ENCODE peak calls at places on chromosomes 11 and 22, in seven cellular contexts. One of them, this sample, is unnamed.

GRCh38 chr11:76803023-76803422 is 19.9 kb downstream of the TSKU start:
- DNase-seq in SJSA1: no peak
- DNase-seq in sciatic nerve: no peak
- DNase-seq in activated naive CD8-positive, alpha-beta T cell treated with anti-CD3 and anti-CD28 coated beads, Interleukin-2, amount 10 ng/mL, durations not matched to agents 7 days and 5 days: no peak
- DNase-seq in naive thymus-derived CD8-positive, alpha-beta T cell: no peak
- DNase-seq in GF-D8: no peak
- DNase-seq in stimulated activated CD4-positive, alpha-beta T cell treated with anti-CD3 and anti-CD28 coated beads, TNF-alpha, amount 100 ng/mL, for 1 hour: no peak
- DNase-seq in this sample: no peak

GRCh38 chr11:77197626-77198320 is 69.7 kb downstream of the MYO7A start:
- DNase-seq in SJSA1: no peak
- DNase-seq in sciatic nerve: no peak
- DNase-seq in activated naive CD8-positive, alpha-beta T cell treated with anti-CD3 and anti-CD28 coated beads, Interleukin-2, amount 10 ng/mL, durations not matched to agents 7 days and 5 days: peak
- DNase-seq in naive thymus-derived CD8-positive, alpha-beta T cell: peak
- DNase-seq in GF-D8: no peak
- DNase-seq in stimulated activated CD4-positive, alpha-beta T cell treated with anti-CD3 and anti-CD28 coated beads, TNF-alpha, amount 100 ng/mL, for 1 hour: no peak
- DNase-seq in this sample: no peak

GRCh38 chr22:33083212-33083611 is 25.0 kb upstream of the SYN3 start:
- DNase-seq in SJSA1: no peak
- DNase-seq in sciatic nerve: no peak
- DNase-seq in activated naive CD8-positive, alpha-beta T cell treated with anti-CD3 and anti-CD28 coated beads, Interleukin-2, amount 10 ng/mL, durations not matched to agents 7 days and 5 days: no peak
- DNase-seq in naive thymus-derived CD8-positive, alpha-beta T cell: no peak
- DNase-seq in GF-D8: no peak
- DNase-seq in stimulated activated CD4-positive, alpha-beta T cell treated with anti-CD3 and anti-CD28 coated beads, TNF-alpha, amount 100 ng/mL, for 1 hour: no peak
- DNase-seq in this sample: no peak

GRCh38 chr22:31148953-31149627 is 8.8 kb upstream of the PLA2G3 start:
- DNase-seq in SJSA1: peak
- DNase-seq in sciatic nerve: peak
- DNase-seq in activated naive CD8-positive, alpha-beta T cell treated with anti-CD3 and anti-CD28 coated beads, Interleukin-2, amount 10 ng/mL, durations not matched to agents 7 days and 5 days: peak
- DNase-seq in naive thymus-derived CD8-positive, alpha-beta T cell: no peak
- DNase-seq in GF-D8: peak
- DNase-seq in stimulated activated CD4-positive, alpha-beta T cell treated with anti-CD3 and anti-CD28 coated beads, TNF-alpha, amount 100 ng/mL, for 1 hour: no peak
- DNase-seq in this sample: no peak

GRCh38 chr11:40104941-40105550 is 1354.4 kb downstream of the LRRC4C start:
- DNase-seq in SJSA1: no peak
- DNase-seq in sciatic nerve: no peak
- DNase-seq in activated naive CD8-positive, alpha-beta T cell treated with anti-CD3 and anti-CD28 coated beads, Interleukin-2, amount 10 ng/mL, durations not matched to agents 7 days and 5 days: no peak
- DNase-seq in naive thymus-derived CD8-positive, alpha-beta T cell: no peak
- DNase-seq in GF-D8: no peak
- DNase-seq in stimulated activated CD4-positive, alpha-beta T cell treated with anti-CD3 and anti-CD28 coated beads, TNF-alpha, amount 100 ng/mL, for 1 hour: no peak
- DNase-seq in this sample: no peak

GRCh38 chr11:126485021-126485781 is 129.7 kb downstream of the ST3GAL4 start:
- DNase-seq in SJSA1: no peak
- DNase-seq in sciatic nerve: peak
- DNase-seq in activated naive CD8-positive, alpha-beta T cell treated with anti-CD3 and anti-CD28 coated beads, Interleukin-2, amount 10 ng/mL, durations not matched to agents 7 days and 5 days: no peak
- DNase-seq in naive thymus-derived CD8-positive, alpha-beta T cell: no peak
- DNase-seq in GF-D8: no peak
- DNase-seq in stimulated activated CD4-positive, alpha-beta T cell treated with anti-CD3 and anti-CD28 coated beads, TNF-alpha, amount 100 ng/mL, for 1 hour: no peak
- DNase-seq in this sample: no peak

GRCh38 chr11:33692013-33692504 is 8.6 kb downstream of the C11orf91 start:
- DNase-seq in SJSA1: peak
- DNase-seq in sciatic nerve: peak
- DNase-seq in activated naive CD8-positive, alpha-beta T cell treated with anti-CD3 and anti-CD28 coated beads, Interleukin-2, amount 10 ng/mL, durations not matched to agents 7 days and 5 days: no peak
- DNase-seq in naive thymus-derived CD8-positive, alpha-beta T cell: no peak
- DNase-seq in GF-D8: no peak
- DNase-seq in stimulated activated CD4-positive, alpha-beta T cell treated with anti-CD3 and anti-CD28 coated beads, TNF-alpha, amount 100 ng/mL, for 1 hour: no peak
- DNase-seq in this sample: no peak

GRCh38 chr11:84261707-84262106 is 975.5 kb upstream of the CCDC90B start:
- DNase-seq in SJSA1: no peak
- DNase-seq in sciatic nerve: no peak
- DNase-seq in activated naive CD8-positive, alpha-beta T cell treated with anti-CD3 and anti-CD28 coated beads, Interleukin-2, amount 10 ng/mL, durations not matched to agents 7 days and 5 days: no peak
- DNase-seq in naive thymus-derived CD8-positive, alpha-beta T cell: no peak
- DNase-seq in GF-D8: no peak
- DNase-seq in stimulated activated CD4-positive, alpha-beta T cell treated with anti-CD3 and anti-CD28 coated beads, TNF-alpha, amount 100 ng/mL, for 1 hour: no peak
- DNase-seq in this sample: no peak

GRCh38 chr11:1744137-1744878 is 6.1 kb downstream of the IFITM10 start:
- DNase-seq in SJSA1: no peak
- DNase-seq in sciatic nerve: peak
- DNase-seq in activated naive CD8-positive, alpha-beta T cell treated with anti-CD3 and anti-CD28 coated beads, Interleukin-2, amount 10 ng/mL, durations not matched to agents 7 days and 5 days: peak
- DNase-seq in naive thymus-derived CD8-positive, alpha-beta T cell: peak
- DNase-seq in GF-D8: no peak
- DNase-seq in stimulated activated CD4-positive, alpha-beta T cell treated with anti-CD3 and anti-CD28 coated beads, TNF-alpha, amount 100 ng/mL, for 1 hour: no peak
- DNase-seq in this sample: no peak

GRCh38 chr11:2089536-2090165 is 49.5 kb downstream of the IGF2 start:
- DNase-seq in SJSA1: peak
- DNase-seq in sciatic nerve: no peak
- DNase-seq in activated naive CD8-positive, alpha-beta T cell treated with anti-CD3 and anti-CD28 coated beads, Interleukin-2, amount 10 ng/mL, durations not matched to agents 7 days and 5 days: peak
- DNase-seq in naive thymus-derived CD8-positive, alpha-beta T cell: peak
- DNase-seq in GF-D8: no peak
- DNase-seq in stimulated activated CD4-positive, alpha-beta T cell treated with anti-CD3 and anti-CD28 coated beads, TNF-alpha, amount 100 ng/mL, for 1 hour: no peak
- DNase-seq in this sample: no peak

GRCh38 chr11:57499413-57499982 is 16.0 kb downstream of the SLC43A1 start:
- DNase-seq in SJSA1: peak
- DNase-seq in sciatic nerve: peak
- DNase-seq in activated naive CD8-positive, alpha-beta T cell treated with anti-CD3 and anti-CD28 coated beads, Interleukin-2, amount 10 ng/mL, durations not matched to agents 7 days and 5 days: peak
- DNase-seq in naive thymus-derived CD8-positive, alpha-beta T cell: peak
- DNase-seq in GF-D8: no peak
- DNase-seq in stimulated activated CD4-positive, alpha-beta T cell treated with anti-CD3 and anti-CD28 coated beads, TNF-alpha, amount 100 ng/mL, for 1 hour: peak
- DNase-seq in this sample: no peak

GRCh38 chr11:88375927-88376470 is 38.5 kb upstream of the CTSC start:
- DNase-seq in SJSA1: no peak
- DNase-seq in sciatic nerve: no peak
- DNase-seq in activated naive CD8-positive, alpha-beta T cell treated with anti-CD3 and anti-CD28 coated beads, Interleukin-2, amount 10 ng/mL, durations not matched to agents 7 days and 5 days: no peak
- DNase-seq in naive thymus-derived CD8-positive, alpha-beta T cell: no peak
- DNase-seq in GF-D8: no peak
- DNase-seq in stimulated activated CD4-positive, alpha-beta T cell treated with anti-CD3 and anti-CD28 coated beads, TNF-alpha, amount 100 ng/mL, for 1 hour: no peak
- DNase-seq in this sample: no peak

GRCh38 chr22:39928556-39929401 is 27.9 kb downstream of the GRAP2 start:
- DNase-seq in SJSA1: no peak
- DNase-seq in sciatic nerve: no peak
- DNase-seq in activated naive CD8-positive, alpha-beta T cell treated with anti-CD3 and anti-CD28 coated beads, Interleukin-2, amount 10 ng/mL, durations not matched to agents 7 days and 5 days: no peak
- DNase-seq in naive thymus-derived CD8-positive, alpha-beta T cell: no peak
- DNase-seq in GF-D8: peak
- DNase-seq in stimulated activated CD4-positive, alpha-beta T cell treated with anti-CD3 and anti-CD28 coated beads, TNF-alpha, amount 100 ng/mL, for 1 hour: no peak
- DNase-seq in this sample: no peak

GRCh38 chr11:69518081-69518950 is 36.9 kb downstream of the LINC01488 start:
- DNase-seq in SJSA1: no peak
- DNase-seq in sciatic nerve: no peak
- DNase-seq in activated naive CD8-positive, alpha-beta T cell treated with anti-CD3 and anti-CD28 coated beads, Interleukin-2, amount 10 ng/mL, durations not matched to agents 7 days and 5 days: no peak
- DNase-seq in naive thymus-derived CD8-positive, alpha-beta T cell: no peak
- DNase-seq in GF-D8: no peak
- DNase-seq in stimulated activated CD4-positive, alpha-beta T cell treated with anti-CD3 and anti-CD28 coated beads, TNF-alpha, amount 100 ng/mL, for 1 hour: no peak
- DNase-seq in this sample: no peak

GRCh38 chr11:78000193-78000592 is 5.7 kb upstream of the INTS4 start:
- DNase-seq in SJSA1: peak
- DNase-seq in sciatic nerve: no peak
- DNase-seq in activated naive CD8-positive, alpha-beta T cell treated with anti-CD3 and anti-CD28 coated beads, Interleukin-2, amount 10 ng/mL, durations not matched to agents 7 days and 5 days: no peak
- DNase-seq in naive thymus-derived CD8-positive, alpha-beta T cell: peak
- DNase-seq in GF-D8: peak
- DNase-seq in stimulated activated CD4-positive, alpha-beta T cell treated with anti-CD3 and anti-CD28 coated beads, TNF-alpha, amount 100 ng/mL, for 1 hour: peak
- DNase-seq in this sample: no peak

GRCh38 chr11:8049084-8049483 is 31.9 kb upstream of the TUB start:
- DNase-seq in SJSA1: no peak
- DNase-seq in sciatic nerve: no peak
- DNase-seq in activated naive CD8-positive, alpha-beta T cell treated with anti-CD3 and anti-CD28 coated beads, Interleukin-2, amount 10 ng/mL, durations not matched to agents 7 days and 5 days: no peak
- DNase-seq in naive thymus-derived CD8-positive, alpha-beta T cell: no peak
- DNase-seq in GF-D8: no peak
- DNase-seq in stimulated activated CD4-positive, alpha-beta T cell treated with anti-CD3 and anti-CD28 coated beads, TNF-alpha, amount 100 ng/mL, for 1 hour: no peak
- DNase-seq in this sample: no peak

GRCh38 chr11:113387605-113388211 is at the start of gene ANKK1:
- DNase-seq in SJSA1: no peak
- DNase-seq in sciatic nerve: no peak
- DNase-seq in activated naive CD8-positive, alpha-beta T cell treated with anti-CD3 and anti-CD28 coated beads, Interleukin-2, amount 10 ng/mL, durations not matched to agents 7 days and 5 days: no peak
- DNase-seq in naive thymus-derived CD8-positive, alpha-beta T cell: no peak
- DNase-seq in GF-D8: no peak
- DNase-seq in stimulated activated CD4-positive, alpha-beta T cell treated with anti-CD3 and anti-CD28 coated beads, TNF-alpha, amount 100 ng/mL, for 1 hour: no peak
- DNase-seq in this sample: no peak

GRCh38 chr11:61890536-61891330 is 612 bp downstream of the FADS3 start:
- DNase-seq in SJSA1: peak
- DNase-seq in sciatic nerve: peak
- DNase-seq in activated naive CD8-positive, alpha-beta T cell treated with anti-CD3 and anti-CD28 coated beads, Interleukin-2, amount 10 ng/mL, durations not matched to agents 7 days and 5 days: peak
- DNase-seq in naive thymus-derived CD8-positive, alpha-beta T cell: peak
- DNase-seq in GF-D8: no peak
- DNase-seq in stimulated activated CD4-positive, alpha-beta T cell treated with anti-CD3 and anti-CD28 coated beads, TNF-alpha, amount 100 ng/mL, for 1 hour: no peak
- DNase-seq in this sample: no peak

GRCh38 chr11:60376601-60377000 is 1.7 kb upstream of the MS4A7 start:
- DNase-seq in SJSA1: no peak
- DNase-seq in sciatic nerve: no peak
- DNase-seq in activated naive CD8-positive, alpha-beta T cell treated with anti-CD3 and anti-CD28 coated beads, Interleukin-2, amount 10 ng/mL, durations not matched to agents 7 days and 5 days: no peak
- DNase-seq in naive thymus-derived CD8-positive, alpha-beta T cell: no peak
- DNase-seq in GF-D8: no peak
- DNase-seq in stimulated activated CD4-positive, alpha-beta T cell treated with anti-CD3 and anti-CD28 coated beads, TNF-alpha, amount 100 ng/mL, for 1 hour: no peak
- DNase-seq in this sample: no peak

GRCh38 chr11:28756977-28757376 is 648.8 kb downstream of the METTL15 start:
- DNase-seq in SJSA1: peak
- DNase-seq in sciatic nerve: no peak
- DNase-seq in activated naive CD8-positive, alpha-beta T cell treated with anti-CD3 and anti-CD28 coated beads, Interleukin-2, amount 10 ng/mL, durations not matched to agents 7 days and 5 days: no peak
- DNase-seq in naive thymus-derived CD8-positive, alpha-beta T cell: no peak
- DNase-seq in GF-D8: no peak
- DNase-seq in stimulated activated CD4-positive, alpha-beta T cell treated with anti-CD3 and anti-CD28 coated beads, TNF-alpha, amount 100 ng/mL, for 1 hour: no peak
- DNase-seq in this sample: no peak

GRCh38 chr11:63905179-63905578 is 11.8 kb downstream of the RCOR2 start:
- DNase-seq in SJSA1: no peak
- DNase-seq in sciatic nerve: no peak
- DNase-seq in activated naive CD8-positive, alpha-beta T cell treated with anti-CD3 and anti-CD28 coated beads, Interleukin-2, amount 10 ng/mL, durations not matched to agents 7 days and 5 days: no peak
- DNase-seq in naive thymus-derived CD8-positive, alpha-beta T cell: no peak
- DNase-seq in GF-D8: no peak
- DNase-seq in stimulated activated CD4-positive, alpha-beta T cell treated with anti-CD3 and anti-CD28 coated beads, TNF-alpha, amount 100 ng/mL, for 1 hour: no peak
- DNase-seq in this sample: no peak

GRCh38 chr11:124199702-124200101 is 16.6 kb downstream of the OR10D3 start:
- DNase-seq in SJSA1: no peak
- DNase-seq in sciatic nerve: no peak
- DNase-seq in activated naive CD8-positive, alpha-beta T cell treated with anti-CD3 and anti-CD28 coated beads, Interleukin-2, amount 10 ng/mL, durations not matched to agents 7 days and 5 days: no peak
- DNase-seq in naive thymus-derived CD8-positive, alpha-beta T cell: no peak
- DNase-seq in GF-D8: no peak
- DNase-seq in stimulated activated CD4-positive, alpha-beta T cell treated with anti-CD3 and anti-CD28 coated beads, TNF-alpha, amount 100 ng/mL, for 1 hour: no peak
- DNase-seq in this sample: no peak

GRCh38 chr11:65524747-65525658 is at the start of gene SCYL1:
- DNase-seq in SJSA1: peak
- DNase-seq in sciatic nerve: peak
- DNase-seq in activated naive CD8-positive, alpha-beta T cell treated with anti-CD3 and anti-CD28 coated beads, Interleukin-2, amount 10 ng/mL, durations not matched to agents 7 days and 5 days: peak
- DNase-seq in naive thymus-derived CD8-positive, alpha-beta T cell: peak
- DNase-seq in GF-D8: no peak
- DNase-seq in stimulated activated CD4-positive, alpha-beta T cell treated with anti-CD3 and anti-CD28 coated beads, TNF-alpha, amount 100 ng/mL, for 1 hour: peak
- DNase-seq in this sample: peak

GRCh38 chr11:34468209-34468841 is 29.6 kb downstream of the CAT start:
- DNase-seq in SJSA1: no peak
- DNase-seq in sciatic nerve: no peak
- DNase-seq in activated naive CD8-positive, alpha-beta T cell treated with anti-CD3 and anti-CD28 coated beads, Interleukin-2, amount 10 ng/mL, durations not matched to agents 7 days and 5 days: no peak
- DNase-seq in naive thymus-derived CD8-positive, alpha-beta T cell: peak
- DNase-seq in GF-D8: peak
- DNase-seq in stimulated activated CD4-positive, alpha-beta T cell treated with anti-CD3 and anti-CD28 coated beads, TNF-alpha, amount 100 ng/mL, for 1 hour: peak
- DNase-seq in this sample: no peak

GRCh38 chr11:70481625-70482528 is 83.5 kb downstream of the CTTN start:
- DNase-seq in SJSA1: no peak
- DNase-seq in sciatic nerve: no peak
- DNase-seq in activated naive CD8-positive, alpha-beta T cell treated with anti-CD3 and anti-CD28 coated beads, Interleukin-2, amount 10 ng/mL, durations not matched to agents 7 days and 5 days: no peak
- DNase-seq in naive thymus-derived CD8-positive, alpha-beta T cell: peak
- DNase-seq in GF-D8: no peak
- DNase-seq in stimulated activated CD4-positive, alpha-beta T cell treated with anti-CD3 and anti-CD28 coated beads, TNF-alpha, amount 100 ng/mL, for 1 hour: no peak
- DNase-seq in this sample: no peak

GRCh38 chr11:134668076-134668475 is 256.0 kb upstream of the B3GAT1 start:
- DNase-seq in SJSA1: no peak
- DNase-seq in sciatic nerve: no peak
- DNase-seq in activated naive CD8-positive, alpha-beta T cell treated with anti-CD3 and anti-CD28 coated beads, Interleukin-2, amount 10 ng/mL, durations not matched to agents 7 days and 5 days: no peak
- DNase-seq in naive thymus-derived CD8-positive, alpha-beta T cell: no peak
- DNase-seq in GF-D8: no peak
- DNase-seq in stimulated activated CD4-positive, alpha-beta T cell treated with anti-CD3 and anti-CD28 coated beads, TNF-alpha, amount 100 ng/mL, for 1 hour: no peak
- DNase-seq in this sample: no peak

GRCh38 chr22:19488884-19489843 is 9.4 kb downstream of the CDC45 start:
- DNase-seq in SJSA1: no peak
- DNase-seq in sciatic nerve: no peak
- DNase-seq in activated naive CD8-positive, alpha-beta T cell treated with anti-CD3 and anti-CD28 coated beads, Interleukin-2, amount 10 ng/mL, durations not matched to agents 7 days and 5 days: no peak
- DNase-seq in naive thymus-derived CD8-positive, alpha-beta T cell: no peak
- DNase-seq in GF-D8: no peak
- DNase-seq in stimulated activated CD4-positive, alpha-beta T cell treated with anti-CD3 and anti-CD28 coated beads, TNF-alpha, amount 100 ng/mL, for 1 hour: no peak
- DNase-seq in this sample: no peak

GRCh38 chr11:64305691-64306562 is 603 bp downstream of the ESRRA start:
- DNase-seq in SJSA1: peak
- DNase-seq in sciatic nerve: peak
- DNase-seq in activated naive CD8-positive, alpha-beta T cell treated with anti-CD3 and anti-CD28 coated beads, Interleukin-2, amount 10 ng/mL, durations not matched to agents 7 days and 5 days: peak
- DNase-seq in naive thymus-derived CD8-positive, alpha-beta T cell: peak
- DNase-seq in GF-D8: peak
- DNase-seq in stimulated activated CD4-positive, alpha-beta T cell treated with anti-CD3 and anti-CD28 coated beads, TNF-alpha, amount 100 ng/mL, for 1 hour: peak
- DNase-seq in this sample: peak

GRCh38 chr11:33942954-33943353 is 51.1 kb upstream of the LMO2 start:
- DNase-seq in SJSA1: no peak
- DNase-seq in sciatic nerve: peak
- DNase-seq in activated naive CD8-positive, alpha-beta T cell treated with anti-CD3 and anti-CD28 coated beads, Interleukin-2, amount 10 ng/mL, durations not matched to agents 7 days and 5 days: no peak
- DNase-seq in naive thymus-derived CD8-positive, alpha-beta T cell: no peak
- DNase-seq in GF-D8: no peak
- DNase-seq in stimulated activated CD4-positive, alpha-beta T cell treated with anti-CD3 and anti-CD28 coated beads, TNF-alpha, amount 100 ng/mL, for 1 hour: no peak
- DNase-seq in this sample: no peak

GRCh38 chr11:78766997-78767396 is 192.3 kb upstream of the NARS2 start:
- DNase-seq in SJSA1: no peak
- DNase-seq in sciatic nerve: no peak
- DNase-seq in activated naive CD8-positive, alpha-beta T cell treated with anti-CD3 and anti-CD28 coated beads, Interleukin-2, amount 10 ng/mL, durations not matched to agents 7 days and 5 days: no peak
- DNase-seq in naive thymus-derived CD8-positive, alpha-beta T cell: no peak
- DNase-seq in GF-D8: no peak
- DNase-seq in stimulated activated CD4-positive, alpha-beta T cell treated with anti-CD3 and anti-CD28 coated beads, TNF-alpha, amount 100 ng/mL, for 1 hour: no peak
- DNase-seq in this sample: no peak

GRCh38 chr11:112321521-112322172 is 61.0 kb upstream of the PLET1 start:
- DNase-seq in SJSA1: no peak
- DNase-seq in sciatic nerve: no peak
- DNase-seq in activated naive CD8-positive, alpha-beta T cell treated with anti-CD3 and anti-CD28 coated beads, Interleukin-2, amount 10 ng/mL, durations not matched to agents 7 days and 5 days: no peak
- DNase-seq in naive thymus-derived CD8-positive, alpha-beta T cell: no peak
- DNase-seq in GF-D8: peak
- DNase-seq in stimulated activated CD4-positive, alpha-beta T cell treated with anti-CD3 and anti-CD28 coated beads, TNF-alpha, amount 100 ng/mL, for 1 hour: no peak
- DNase-seq in this sample: no peak

GRCh38 chr11:121870202-121871045 is 245.6 kb downstream of the BLID start:
- DNase-seq in SJSA1: no peak
- DNase-seq in sciatic nerve: no peak
- DNase-seq in activated naive CD8-positive, alpha-beta T cell treated with anti-CD3 and anti-CD28 coated beads, Interleukin-2, amount 10 ng/mL, durations not matched to agents 7 days and 5 days: no peak
- DNase-seq in naive thymus-derived CD8-positive, alpha-beta T cell: no peak
- DNase-seq in GF-D8: no peak
- DNase-seq in stimulated activated CD4-positive, alpha-beta T cell treated with anti-CD3 and anti-CD28 coated beads, TNF-alpha, amount 100 ng/mL, for 1 hour: no peak
- DNase-seq in this sample: no peak

GRCh38 chr11:86990520-86990919 is 35.3 kb upstream of the FZD4 start:
- DNase-seq in SJSA1: peak
- DNase-seq in sciatic nerve: no peak
- DNase-seq in activated naive CD8-positive, alpha-beta T cell treated with anti-CD3 and anti-CD28 coated beads, Interleukin-2, amount 10 ng/mL, durations not matched to agents 7 days and 5 days: no peak
- DNase-seq in naive thymus-derived CD8-positive, alpha-beta T cell: no peak
- DNase-seq in GF-D8: no peak
- DNase-seq in stimulated activated CD4-positive, alpha-beta T cell treated with anti-CD3 and anti-CD28 coated beads, TNF-alpha, amount 100 ng/mL, for 1 hour: no peak
- DNase-seq in this sample: no peak

GRCh38 chr22:45731798-45732495 is 60.3 kb downstream of the ATXN10 start:
- DNase-seq in SJSA1: no peak
- DNase-seq in sciatic nerve: no peak
- DNase-seq in activated naive CD8-positive, alpha-beta T cell treated with anti-CD3 and anti-CD28 coated beads, Interleukin-2, amount 10 ng/mL, durations not matched to agents 7 days and 5 days: no peak
- DNase-seq in naive thymus-derived CD8-positive, alpha-beta T cell: no peak
- DNase-seq in GF-D8: no peak
- DNase-seq in stimulated activated CD4-positive, alpha-beta T cell treated with anti-CD3 and anti-CD28 coated beads, TNF-alpha, amount 100 ng/mL, for 1 hour: no peak
- DNase-seq in this sample: no peak

GRCh38 chr11:20367313-20367948 is 3.9 kb downstream of the HTATIP2 start:
- DNase-seq in SJSA1: peak
- DNase-seq in sciatic nerve: no peak
- DNase-seq in activated naive CD8-positive, alpha-beta T cell treated with anti-CD3 and anti-CD28 coated beads, Interleukin-2, amount 10 ng/mL, durations not matched to agents 7 days and 5 days: no peak
- DNase-seq in naive thymus-derived CD8-positive, alpha-beta T cell: no peak
- DNase-seq in GF-D8: no peak
- DNase-seq in stimulated activated CD4-positive, alpha-beta T cell treated with anti-CD3 and anti-CD28 coated beads, TNF-alpha, amount 100 ng/mL, for 1 hour: peak
- DNase-seq in this sample: no peak

GRCh38 chr22:24507742-24508141 is 12.6 kb downstream of the UPB1 start:
- DNase-seq in SJSA1: no peak
- DNase-seq in sciatic nerve: no peak
- DNase-seq in activated naive CD8-positive, alpha-beta T cell treated with anti-CD3 and anti-CD28 coated beads, Interleukin-2, amount 10 ng/mL, durations not matched to agents 7 days and 5 days: no peak
- DNase-seq in naive thymus-derived CD8-positive, alpha-beta T cell: no peak
- DNase-seq in GF-D8: no peak
- DNase-seq in stimulated activated CD4-positive, alpha-beta T cell treated with anti-CD3 and anti-CD28 coated beads, TNF-alpha, amount 100 ng/mL, for 1 hour: no peak
- DNase-seq in this sample: no peak

GRCh38 chr22:29463487-29464088 is 16.4 kb upstream of the NEFH start:
- DNase-seq in SJSA1: no peak
- DNase-seq in sciatic nerve: no peak
- DNase-seq in activated naive CD8-positive, alpha-beta T cell treated with anti-CD3 and anti-CD28 coated beads, Interleukin-2, amount 10 ng/mL, durations not matched to agents 7 days and 5 days: no peak
- DNase-seq in naive thymus-derived CD8-positive, alpha-beta T cell: no peak
- DNase-seq in GF-D8: no peak
- DNase-seq in stimulated activated CD4-positive, alpha-beta T cell treated with anti-CD3 and anti-CD28 coated beads, TNF-alpha, amount 100 ng/mL, for 1 hour: no peak
- DNase-seq in this sample: no peak

GRCh38 chr11:119912214-119912613 is 183.2 kb upstream of the NECTIN1 start:
- DNase-seq in SJSA1: no peak
- DNase-seq in sciatic nerve: no peak
- DNase-seq in activated naive CD8-positive, alpha-beta T cell treated with anti-CD3 and anti-CD28 coated beads, Interleukin-2, amount 10 ng/mL, durations not matched to agents 7 days and 5 days: no peak
- DNase-seq in naive thymus-derived CD8-positive, alpha-beta T cell: no peak
- DNase-seq in GF-D8: no peak
- DNase-seq in stimulated activated CD4-positive, alpha-beta T cell treated with anti-CD3 and anti-CD28 coated beads, TNF-alpha, amount 100 ng/mL, for 1 hour: no peak
- DNase-seq in this sample: no peak